ENCODE peak calls at places on chromosomes 3 and 15, in nine cellular contexts. M is left lung; W is AG09319; J is AG20443; Y is activated CD8-positive, alpha-beta memory T cell treated with anti-CD3 and anti-CD28 coated beads, Interleukin-2, amount 10 ng/mL, durations not matched to agents 7 days and 5 days; B is mesendoderm; R is foreskin melanocyte; V is EH; E is GM10248. P is an unnamed sample.

GRCh38 chr15:68691667-68692066 is 112.9 kb downstream of the CORO2B start:
- DNase-seq in M (no peak), W (no peak), J (no peak), Y (no peak), B (no peak), R (no peak), V (no peak), E (no peak), P (no peak)

GRCh38 chr3:197178998-197179397 is 119.4 kb downstream of the DLG1 start:
- DNase-seq in M (no peak), W (no peak), J (no peak), Y (no peak), B (no peak), R (no peak), V (no peak), E (no peak), P (no peak)

GRCh38 chr15:76968310-76968709 is 26.6 kb upstream of the PSTPIP1 start:
- DNase-seq in M (no peak), W (no peak), J (no peak), Y (no peak), B (peak; percentile 51), R (no peak), V (peak; percentile 21), E (no peak), P (peak; percentile 21)

GRCh38 chr3:53169045-53169831 is 8.2 kb downstream of the PRKCD start:
- DNase-seq in M (peak; percentile 80), W (no peak), J (no peak), Y (peak; percentile 57), B (peak; percentile 63), R (peak; percentile 88), V (peak; percentile 36), E (no peak), P (no peak)

GRCh38 chr15:74893627-74894026 is 3.8 kb downstream of the MPI start:
- DNase-seq in M (no peak), W (no peak), J (no peak), Y (peak; percentile 82), B (no peak), R (no peak), V (no peak), E (no peak), P (no peak)

GRCh38 chr3:109773006-109773405 is 435.7 kb upstream of the DPPA4 start:
- DNase-seq in M (no peak), W (no peak), J (no peak), Y (no peak), B (no peak), R (no peak), V (no peak), E (no peak), P (no peak)

GRCh38 chr3:53776494-53777101 is 69.6 kb downstream of the CHDH start:
- DNase-seq in M (no peak), W (peak; percentile 12), J (peak; percentile 79), Y (no peak), B (no peak), R (no peak), V (peak; percentile 71), E (no peak), P (peak; percentile 74)

GRCh38 chr15:48842501-48842900 is 31.6 kb upstream of the CEP152 start:
- DNase-seq in M (no peak), W (no peak), J (no peak), Y (no peak), B (no peak), R (no peak), V (no peak), E (no peak), P (no peak)

GRCh38 chr3:32910954-32911353 is 40.5 kb upstream of the CCR4 start:
- DNase-seq in M (no peak), W (peak; percentile 18), J (no peak), Y (no peak), B (no peak), R (no peak), V (peak; percentile 44), E (no peak), P (peak; percentile 42)